ENCODE peak calls at places on chromosomes 12 and 14, in nine cellular contexts. One of them, this sample, is unnamed. For H3K36me3, the result is how much of the 10 kb centered on the place peaks cover.

GRCh38 chr12:64796205-64796845 is 28.1 kb upstream of the TBC1D30 start:
- DNase-seq in PC-3: peak
- DNase-seq in tibial nerve: no peak
- DNase-seq in lower lobe of right lung: no peak
- DNase-seq in Peyer's patch: peak
- DNase-seq in HAP-1: peak
- DNase-seq in pancreas: no peak
- DNase-seq in A673: peak
- DNase-seq in left ventricle myocardium inferior: no peak
- DNase-seq in this sample: no peak

GRCh38 chr12:70508178-70508577 is 129.1 kb downstream of the PTPRB start:
- DNase-seq in PC-3: no peak
- DNase-seq in tibial nerve: no peak
- DNase-seq in lower lobe of right lung: no peak
- DNase-seq in Peyer's patch: no peak
- DNase-seq in HAP-1: no peak
- DNase-seq in pancreas: no peak
- DNase-seq in A673: no peak
- DNase-seq in left ventricle myocardium inferior: no peak
- DNase-seq in this sample: no peak

GRCh38 chr12:76720068-76720467 is 43.8 kb upstream of the ZDHHC17 start:
- DNase-seq in PC-3: peak
- DNase-seq in tibial nerve: no peak
- DNase-seq in lower lobe of right lung: no peak
- DNase-seq in Peyer's patch: no peak
- DNase-seq in HAP-1: no peak
- DNase-seq in pancreas: no peak
- DNase-seq in A673: no peak
- DNase-seq in left ventricle myocardium inferior: no peak
- DNase-seq in this sample: no peak

GRCh38 chr14:71247106-71247505 is 339.8 kb downstream of the PCNX1 start:
- DNase-seq in PC-3: no peak
- DNase-seq in tibial nerve: no peak
- DNase-seq in lower lobe of right lung: no peak
- DNase-seq in Peyer's patch: no peak
- DNase-seq in HAP-1: no peak
- DNase-seq in pancreas: no peak
- DNase-seq in A673: no peak
- DNase-seq in left ventricle myocardium inferior: no peak
- DNase-seq in this sample: no peak

GRCh38 chr12:111434680-111435338 is 29.1 kb downstream of the SH2B3 start:
- DNase-seq in PC-3: no peak
- DNase-seq in tibial nerve: no peak
- DNase-seq in lower lobe of right lung: no peak
- DNase-seq in Peyer's patch: peak
- DNase-seq in HAP-1: peak
- DNase-seq in pancreas: peak
- DNase-seq in A673: peak
- DNase-seq in left ventricle myocardium inferior: peak
- DNase-seq in this sample: peak

GRCh38 chr14:55707365-55707804 is 127.4 kb downstream of the KTN1 start:
- DNase-seq in PC-3: peak
- DNase-seq in tibial nerve: no peak
- DNase-seq in lower lobe of right lung: no peak
- DNase-seq in Peyer's patch: no peak
- DNase-seq in HAP-1: no peak
- DNase-seq in pancreas: no peak
- DNase-seq in A673: peak
- DNase-seq in left ventricle myocardium inferior: no peak
- DNase-seq in this sample: no peak

GRCh38 chr12:96313606-96314005 is 86.6 kb downstream of the CDK17 start:
- DNase-seq in PC-3: no peak
- DNase-seq in tibial nerve: no peak
- DNase-seq in lower lobe of right lung: no peak
- DNase-seq in Peyer's patch: no peak
- DNase-seq in HAP-1: no peak
- DNase-seq in pancreas: no peak
- DNase-seq in A673: no peak
- DNase-seq in left ventricle myocardium inferior: no peak
- DNase-seq in this sample: no peak

GRCh38 chr12:114904254-114905003 is 220.5 kb upstream of the TBX3 start:
- DNase-seq in PC-3: peak
- DNase-seq in tibial nerve: no peak
- DNase-seq in lower lobe of right lung: no peak
- DNase-seq in Peyer's patch: no peak
- DNase-seq in HAP-1: no peak
- DNase-seq in pancreas: no peak
- DNase-seq in A673: no peak
- DNase-seq in left ventricle myocardium inferior: no peak
- DNase-seq in this sample: no peak

GRCh38 chr12:39406257-39406656 is 36.7 kb downstream of the KIF21A start:
- DNase-seq in PC-3: no peak
- DNase-seq in tibial nerve: no peak
- DNase-seq in lower lobe of right lung: no peak
- DNase-seq in Peyer's patch: no peak
- DNase-seq in HAP-1: no peak
- DNase-seq in pancreas: no peak
- DNase-seq in A673: no peak
- DNase-seq in left ventricle myocardium inferior: no peak
- DNase-seq in this sample: no peak

GRCh38 chr14:104091927-104092771 is 6.6 kb downstream of the ASPG start:
- DNase-seq in PC-3: no peak
- DNase-seq in tibial nerve: no peak
- DNase-seq in lower lobe of right lung: peak
- DNase-seq in Peyer's patch: no peak
- DNase-seq in HAP-1: no peak
- DNase-seq in pancreas: peak
- DNase-seq in A673: no peak
- DNase-seq in left ventricle myocardium inferior: peak
- DNase-seq in this sample: peak

GRCh38 chr12:34600592-34601462 is 578.5 kb downstream of the ALG10 start:
- DNase-seq in PC-3: no peak
- DNase-seq in tibial nerve: no peak
- DNase-seq in lower lobe of right lung: peak
- DNase-seq in Peyer's patch: no peak
- DNase-seq in HAP-1: no peak
- DNase-seq in pancreas: peak
- DNase-seq in A673: no peak
- DNase-seq in left ventricle myocardium inferior: no peak
- DNase-seq in this sample: no peak

DNA sequence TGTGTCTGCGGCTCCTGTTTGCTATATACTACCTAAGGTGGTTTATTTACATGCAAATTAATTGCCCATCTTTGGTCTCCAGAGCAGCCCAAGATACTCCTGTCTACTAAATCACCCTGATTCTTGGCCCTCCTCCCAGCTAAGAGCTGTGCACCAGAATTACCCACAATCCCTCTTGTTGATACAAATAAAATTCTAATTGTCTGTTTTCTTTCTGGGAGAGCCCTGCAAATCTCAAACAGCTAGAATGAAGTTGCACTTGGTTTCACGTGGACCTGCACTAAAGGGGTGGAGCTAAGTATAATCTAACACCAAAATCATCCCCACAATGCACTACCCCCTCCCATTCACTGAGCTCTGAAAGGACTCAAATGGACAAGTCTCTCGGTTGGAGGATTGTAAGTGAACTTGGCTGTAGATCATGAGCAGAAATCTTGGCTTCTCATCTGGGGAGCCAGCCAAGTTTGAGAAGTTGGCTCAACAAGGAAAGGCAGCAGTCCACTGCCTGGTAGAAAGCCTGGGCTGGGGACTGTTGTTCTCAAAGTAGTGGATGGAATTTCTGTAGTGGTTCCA is 6.6 kb downstream of the MAX start:
- DNase-seq in PC-3: no peak
- DNase-seq in tibial nerve: peak
- DNase-seq in lower lobe of right lung: no peak
- DNase-seq in Peyer's patch: no peak
- DNase-seq in HAP-1: peak
- DNase-seq in pancreas: no peak
- DNase-seq in A673: peak
- DNase-seq in left ventricle myocardium inferior: peak
- DNase-seq in this sample: peak
- H3K36me3 ChIP-seq in PC-3: half or more
- H3K36me3 ChIP-seq in tibial nerve: under half
- H3K36me3 ChIP-seq in lower lobe of right lung: under half
- H3K36me3 ChIP-seq in Peyer's patch: under half
- H3K36me3 ChIP-seq in HAP-1: under half
- H3K36me3 ChIP-seq in pancreas: under half
- H3K36me3 ChIP-seq in A673: under half
- H3K36me3 ChIP-seq in left ventricle myocardium inferior: under half
- H3K36me3 ChIP-seq in this sample: under half

DNA sequence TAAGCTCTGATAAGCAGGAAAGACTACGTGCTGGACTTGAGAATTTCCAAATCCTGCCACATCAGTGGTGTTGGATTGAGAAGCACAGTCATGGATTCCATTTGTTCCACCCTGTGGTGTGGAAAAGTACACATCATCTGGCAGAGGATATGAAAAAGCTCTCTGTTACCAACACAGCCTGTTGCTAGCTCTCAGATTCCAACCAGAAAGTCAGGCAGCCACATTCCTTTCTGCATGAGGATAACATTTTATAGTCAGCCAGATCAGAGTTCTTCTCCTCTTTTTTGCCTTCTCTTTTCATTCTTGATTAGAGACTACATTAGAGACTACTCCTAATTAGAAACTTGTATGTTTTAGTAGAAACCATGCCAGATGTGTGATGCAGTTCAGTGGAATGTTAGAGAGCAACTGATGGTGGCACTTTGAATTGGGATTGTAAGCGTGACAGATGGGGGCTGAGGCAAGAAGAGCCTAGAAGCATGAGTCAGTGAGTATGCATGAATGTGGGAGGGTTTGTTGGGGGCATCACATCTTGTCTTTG is 61.2 kb upstream of the STXBP6 start:
- DNase-seq in PC-3: no peak
- DNase-seq in tibial nerve: no peak
- DNase-seq in lower lobe of right lung: no peak
- DNase-seq in Peyer's patch: no peak
- DNase-seq in HAP-1: no peak
- DNase-seq in pancreas: no peak
- DNase-seq in A673: peak
- DNase-seq in left ventricle myocardium inferior: no peak
- DNase-seq in this sample: no peak
- H3K4me3 ChIP-seq in PC-3: no peak
- H3K4me3 ChIP-seq in tibial nerve: no peak
- H3K4me3 ChIP-seq in lower lobe of right lung: no peak
- H3K4me3 ChIP-seq in Peyer's patch: no peak
- H3K4me3 ChIP-seq in HAP-1: no peak
- H3K4me3 ChIP-seq in pancreas: no peak
- H3K4me3 ChIP-seq in A673: no peak
- H3K4me3 ChIP-seq in left ventricle myocardium inferior: peak
- H3K4me3 ChIP-seq in this sample: no peak

GRCh38 chr12:49327368-49327767 is 4.3 kb downstream of the TROAP start:
- DNase-seq in PC-3: no peak
- DNase-seq in tibial nerve: no peak
- DNase-seq in lower lobe of right lung: no peak
- DNase-seq in Peyer's patch: no peak
- DNase-seq in HAP-1: no peak
- DNase-seq in pancreas: no peak
- DNase-seq in A673: no peak
- DNase-seq in left ventricle myocardium inferior: no peak
- DNase-seq in this sample: no peak

GRCh38 chr12:49330032-49330619 is 6.9 kb downstream of the C1QL4 start:
- DNase-seq in PC-3: no peak
- DNase-seq in tibial nerve: no peak
- DNase-seq in lower lobe of right lung: no peak
- DNase-seq in Peyer's patch: no peak
- DNase-seq in HAP-1: no peak
- DNase-seq in pancreas: no peak
- DNase-seq in A673: no peak
- DNase-seq in left ventricle myocardium inferior: no peak
- DNase-seq in this sample: no peak

GRCh38 chr12:49330631-49331359 is 6.2 kb downstream of the C1QL4 start:
- DNase-seq in PC-3: no peak
- DNase-seq in tibial nerve: no peak
- DNase-seq in lower lobe of right lung: no peak
- DNase-seq in Peyer's patch: no peak
- DNase-seq in HAP-1: no peak
- DNase-seq in pancreas: no peak
- DNase-seq in A673: no peak
- DNase-seq in left ventricle myocardium inferior: no peak
- DNase-seq in this sample: no peak

GRCh38 chr12:49327887-49328286 is 4.8 kb downstream of the TROAP start:
- DNase-seq in PC-3: no peak
- DNase-seq in tibial nerve: no peak
- DNase-seq in lower lobe of right lung: no peak
- DNase-seq in Peyer's patch: no peak
- DNase-seq in HAP-1: no peak
- DNase-seq in pancreas: no peak
- DNase-seq in A673: no peak
- DNase-seq in left ventricle myocardium inferior: no peak
- DNase-seq in this sample: no peak

GRCh38 chr12:49328816-49329215 is 5.8 kb downstream of the TROAP start:
- DNase-seq in PC-3: no peak
- DNase-seq in tibial nerve: no peak
- DNase-seq in lower lobe of right lung: no peak
- DNase-seq in Peyer's patch: no peak
- DNase-seq in HAP-1: no peak
- DNase-seq in pancreas: no peak
- DNase-seq in A673: no peak
- DNase-seq in left ventricle myocardium inferior: no peak
- DNase-seq in this sample: no peak
- H3K36me3 ChIP-seq in PC-3: under half
- H3K36me3 ChIP-seq in tibial nerve: under half
- H3K36me3 ChIP-seq in lower lobe of right lung: under half
- H3K36me3 ChIP-seq in Peyer's patch: under half
- H3K36me3 ChIP-seq in HAP-1: half or more
- H3K36me3 ChIP-seq in pancreas: under half
- H3K36me3 ChIP-seq in A673: half or more
- H3K36me3 ChIP-seq in left ventricle myocardium inferior: under half
- H3K36me3 ChIP-seq in this sample: under half

GRCh38 chr12:54961190-54961589 is 23.4 kb downstream of the TESPA1 start:
- DNase-seq in PC-3: no peak
- DNase-seq in tibial nerve: no peak
- DNase-seq in lower lobe of right lung: no peak
- DNase-seq in Peyer's patch: no peak
- DNase-seq in HAP-1: no peak
- DNase-seq in pancreas: no peak
- DNase-seq in A673: no peak
- DNase-seq in left ventricle myocardium inferior: no peak
- DNase-seq in this sample: no peak

GRCh38 chr12:54956818-54957641 is 27.5 kb downstream of the TESPA1 start:
- DNase-seq in PC-3: no peak
- DNase-seq in tibial nerve: no peak
- DNase-seq in lower lobe of right lung: no peak
- DNase-seq in Peyer's patch: no peak
- DNase-seq in HAP-1: no peak
- DNase-seq in pancreas: no peak
- DNase-seq in A673: no peak
- DNase-seq in left ventricle myocardium inferior: no peak
- DNase-seq in this sample: no peak

GRCh38 chr12:54958048-54958658 is 26.4 kb downstream of the TESPA1 start:
- DNase-seq in PC-3: peak
- DNase-seq in tibial nerve: no peak
- DNase-seq in lower lobe of right lung: no peak
- DNase-seq in Peyer's patch: peak
- DNase-seq in HAP-1: peak
- DNase-seq in pancreas: no peak
- DNase-seq in A673: peak
- DNase-seq in left ventricle myocardium inferior: no peak
- DNase-seq in this sample: peak

GRCh38 chr12:54956322-54956721 is 28.2 kb downstream of the TESPA1 start:
- DNase-seq in PC-3: no peak
- DNase-seq in tibial nerve: no peak
- DNase-seq in lower lobe of right lung: no peak
- DNase-seq in Peyer's patch: no peak
- DNase-seq in HAP-1: no peak
- DNase-seq in pancreas: no peak
- DNase-seq in A673: no peak
- DNase-seq in left ventricle myocardium inferior: no peak
- DNase-seq in this sample: no peak

GRCh38 chr12:54959291-54960018 is 25.1 kb downstream of the TESPA1 start:
- DNase-seq in PC-3: peak
- DNase-seq in tibial nerve: no peak
- DNase-seq in lower lobe of right lung: no peak
- DNase-seq in Peyer's patch: no peak
- DNase-seq in HAP-1: no peak
- DNase-seq in pancreas: no peak
- DNase-seq in A673: peak
- DNase-seq in left ventricle myocardium inferior: no peak
- DNase-seq in this sample: no peak
- H3K4me3 ChIP-seq in PC-3: peak
- H3K4me3 ChIP-seq in tibial nerve: no peak
- H3K4me3 ChIP-seq in lower lobe of right lung: no peak
- H3K4me3 ChIP-seq in Peyer's patch: no peak
- H3K4me3 ChIP-seq in HAP-1: no peak
- H3K4me3 ChIP-seq in pancreas: no peak
- H3K4me3 ChIP-seq in A673: no peak
- H3K4me3 ChIP-seq in left ventricle myocardium inferior: no peak
- H3K4me3 ChIP-seq in this sample: no peak